ENCODE peak calls at places on chromosomes 13 and 19, in nine cellular contexts. T is Peyer's patch, E is testis, Q is uterus, C is IMR-90, H is body of pancreas, X is right lobe of liver, G is tibial nerve, A is K562. B is an unnamed sample. For H3K27me3, the result is how much of the 10 kb centered on the place peaks cover.

GRCh38 chr13:101915333-101915732 is 462.9 kb downstream of the ITGBL1 start:
- DNase-seq in T (no peak), E (no peak), Q (no peak), C (no peak), H (no peak), X (no peak), G (no peak), A (no peak), B (no peak)

GRCh38 chr19:27971071-27971470 is 1241.9 kb downstream of the UQCRFS1 start:
- DNase-seq in T (no peak), E (no peak), Q (no peak), C (no peak), H (no peak), X (no peak), G (no peak), A (no peak), B (no peak)

GRCh38 chr19:14517840-14518505 is at the start of gene DNAJB1:
- DNase-seq in T (peak), E (peak), Q (peak), C (peak), H (peak), X (peak), G (peak), A (peak), B (peak)

GRCh38 chr19:18396471-18397241 is 766 bp downstream of the LRRC25 start:
- DNase-seq in T (no peak), E (peak), Q (no peak), C (no peak), H (no peak), X (peak), G (no peak), A (no peak), B (no peak)

GRCh38 chr13:50589139-50589538 is 254.4 kb downstream of the DLEU7 start:
- DNase-seq in T (no peak), E (no peak), Q (no peak), C (peak), H (no peak), X (no peak), G (no peak), A (no peak), B (no peak)

GRCh38 chr19:29942404-29943261 is 594 bp downstream of the URI1 start:
- DNase-seq in T (peak), E (peak), Q (peak), C (no peak), H (peak), X (peak), G (no peak), A (peak), B (no peak)

GRCh38 chr13:52903320-52903719 is 54.9 kb upstream of the PCDH8 start:
- DNase-seq in T (no peak), E (no peak), Q (no peak), C (no peak), H (no peak), X (no peak), G (no peak), A (no peak), B (no peak)

GRCh38 chr13:72638059-72638815 is 89.2 kb downstream of the MZT1 start:
- DNase-seq in T (no peak), E (no peak), Q (no peak), C (no peak), H (no peak), X (no peak), G (no peak), A (no peak), B (no peak)

GRCh38 chr19:44603201-44603945 is 10.0 kb upstream of the IGSF23 start:
- DNase-seq in T (no peak), E (no peak), Q (no peak), C (peak), H (no peak), X (no peak), G (no peak), A (no peak), B (no peak)

GRCh38 chr19:45711851-45712698 is 18.6 kb downstream of the FBXO46 start:
- DNase-seq in T (no peak), E (no peak), Q (no peak), C (no peak), H (no peak), X (no peak), G (no peak), A (no peak), B (no peak)

GRCh38 chr13:43245374-43245964 is 222.1 kb downstream of the DNAJC15 start:
- DNase-seq in T (no peak), E (no peak), Q (no peak), C (peak), H (no peak), X (no peak), G (no peak), A (no peak), B (no peak)

GRCh38 chr13:24625324-24625723 is 54.9 kb upstream of the ATP12A start:
- DNase-seq in T (no peak), E (no peak), Q (no peak), C (no peak), H (no peak), X (no peak), G (no peak), A (no peak), B (no peak)

GRCh38 chr13:70960841-70961443 is 852.7 kb upstream of the KLHL1 start:
- DNase-seq in T (no peak), E (no peak), Q (no peak), C (peak), H (no peak), X (no peak), G (no peak), A (no peak), B (no peak)

GRCh38 chr19:48355555-48355954 is 8.2 kb downstream of the TMEM143 start:
- DNase-seq in T (no peak), E (no peak), Q (no peak), C (no peak), H (no peak), X (no peak), G (no peak), A (no peak), B (no peak)

GRCh38 chr19:40286235-40286530 is 1.0 kb upstream of the AKT2 start:
- DNase-seq in T (no peak), E (no peak), Q (no peak), C (no peak), H (no peak), X (no peak), G (no peak), A (no peak), B (no peak)

GRCh38 chr19:12052571-12053169 is at the start of gene ZNF878:
- DNase-seq in T (peak), E (peak), Q (peak), C (peak), H (peak), X (peak), G (peak), A (peak), B (no peak)
- TF ChIP-seq POLR2A in T (peak), E (peak), Q (peak), C (peak), H (peak), X (peak), G (peak), A (peak), B (peak)

GRCh38 chr13:46166947-46167610 is 14.9 kb downstream of the LCP1 start:
- DNase-seq in T (no peak), E (no peak), Q (no peak), C (no peak), H (no peak), X (no peak), G (no peak), A (no peak), B (no peak)
- H3K27me3 ChIP-seq in T (under half), E (under half), Q (under half), C (under half), H (under half), X (under half), G (under half), A (under half), B (under half)

GRCh38 chr13:33249066-33249465 is 36.5 kb downstream of the STARD13 start:
- DNase-seq in T (no peak), E (no peak), Q (no peak), C (peak), H (no peak), X (no peak), G (no peak), A (no peak), B (no peak)
- TF ChIP-seq POLR2A in T (no peak), E (no peak), Q (no peak), C (no peak), H (no peak), X (no peak), G (no peak), A (no peak), B (no peak)

GRCh38 chr19:51548213-51548651 is 16.8 kb upstream of the SIGLEC6 start:
- DNase-seq in T (no peak), E (no peak), Q (no peak), C (no peak), H (no peak), X (no peak), G (no peak), A (peak), B (no peak)
- H3K27me3 ChIP-seq in T (under half), E (under half), Q (under half), C (under half), H (under half), X (under half), G (under half), A (under half), B (under half)

GRCh38 chr19:17305517-17306284 is at the start of gene MRPL34:
- DNase-seq in T (peak), E (peak), Q (peak), C (peak), H (peak), X (peak), G (peak), A (peak), B (peak)

GRCh38 chr19:17307876-17308377 is 1.4 kb upstream of the DDA1 start:
- DNase-seq in T (no peak), E (no peak), Q (no peak), C (no peak), H (no peak), X (no peak), G (no peak), A (peak), B (no peak)

GRCh38 chr19:17304386-17305047 is 1.2 kb upstream of the MRPL34 start:
- DNase-seq in T (no peak), E (no peak), Q (no peak), C (no peak), H (no peak), X (no peak), G (no peak), A (no peak), B (no peak)

GRCh38 chr19:17305211-17305516 is 508 bp upstream of the MRPL34 start:
- DNase-seq in T (no peak), E (no peak), Q (no peak), C (no peak), H (no peak), X (no peak), G (no peak), A (no peak), B (no peak)

GRCh38 chr19:17306285-17306714 is 628 bp downstream of the MRPL34 start:
- DNase-seq in T (no peak), E (no peak), Q (no peak), C (no peak), H (no peak), X (no peak), G (no peak), A (no peak), B (no peak)
- TF ChIP-seq POLR2A in T (no peak), E (no peak), Q (no peak), C (no peak), H (no peak), X (no peak), G (no peak), A (peak), B (no peak)

GRCh38 chr19:35847911-35848310 is 4.4 kb downstream of the NPHS1 start:
- DNase-seq in T (no peak), E (no peak), Q (no peak), C (no peak), H (no peak), X (no peak), G (no peak), A (no peak), B (no peak)

GRCh38 chr19:35846038-35846668 is 6.2 kb downstream of the NPHS1 start:
- DNase-seq in T (no peak), E (no peak), Q (no peak), C (no peak), H (peak), X (no peak), G (no peak), A (no peak), B (no peak)

GRCh38 chr19:35843676-35844481 is 8.4 kb downstream of the NPHS1 start:
- DNase-seq in T (no peak), E (peak), Q (no peak), C (no peak), H (peak), X (no peak), G (no peak), A (peak), B (no peak)

GRCh38 chr19:35844482-35845214 is 7.7 kb downstream of the NPHS1 start:
- DNase-seq in T (no peak), E (no peak), Q (no peak), C (no peak), H (no peak), X (no peak), G (no peak), A (no peak), B (no peak)

DNA sequence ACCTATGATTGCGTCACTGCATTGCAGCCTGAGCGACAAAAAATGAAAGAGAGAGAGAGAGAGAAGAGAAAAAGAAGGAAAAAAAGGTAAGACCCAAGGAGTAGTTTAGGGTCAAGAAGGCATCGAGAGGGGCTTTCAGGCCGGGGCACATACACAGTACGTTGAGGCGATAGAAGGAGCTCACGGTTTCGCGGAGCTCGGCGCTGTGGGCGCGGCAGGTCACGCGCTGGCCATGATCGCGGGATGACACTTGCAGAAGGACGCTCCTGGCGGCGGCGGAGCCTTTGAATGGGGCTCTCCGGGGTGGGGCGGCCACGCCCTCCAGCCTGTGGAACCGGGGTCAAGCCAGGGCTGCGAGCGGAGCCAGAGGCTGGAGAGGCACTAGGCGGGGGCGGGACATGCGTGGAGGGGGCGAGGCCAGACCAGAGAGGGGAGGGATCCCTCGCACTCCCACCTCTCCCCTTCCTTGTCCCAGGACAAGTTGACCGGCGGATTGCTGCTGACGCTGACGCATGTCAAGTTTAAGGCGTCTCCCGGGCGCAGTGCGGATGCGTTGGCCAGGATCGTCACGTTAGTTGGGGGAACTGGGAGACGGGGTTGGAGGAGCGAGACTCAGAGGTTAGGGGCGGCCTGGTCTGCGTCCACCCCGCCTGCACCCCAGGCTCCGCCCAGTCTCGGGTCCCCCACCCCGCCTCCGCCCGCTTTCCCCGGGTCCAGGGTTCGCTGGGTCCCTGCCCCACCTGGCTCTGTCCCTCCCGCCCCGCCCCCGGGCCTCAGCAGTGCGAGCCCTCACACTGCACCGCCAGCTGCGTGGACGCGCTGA is 6.9 kb downstream of the NPHS1 start:
- DNase-seq in T (no peak), E (no peak), Q (no peak), C (no peak), H (peak), X (no peak), G (no peak), A (peak), B (no peak)
- H3K27me3 ChIP-seq in T (under half), E (under half), Q (under half), C (half or more), H (under half), X (under half), G (half or more), A (under half), B (under half)

GRCh38 chr19:43534811-43535761 is 2.1 kb downstream of the ZNF575 start:
- DNase-seq in T (peak), E (peak), Q (peak), C (peak), H (peak), X (peak), G (peak), A (peak), B (no peak)

GRCh38 chr19:43532571-43532961 is 422 bp upstream of the ZNF575 start:
- DNase-seq in T (no peak), E (peak), Q (peak), C (no peak), H (peak), X (peak), G (peak), A (no peak), B (no peak)

GRCh38 chr19:43533546-43534304 is 737 bp downstream of the ZNF575 start:
- DNase-seq in T (peak), E (peak), Q (peak), C (peak), H (peak), X (peak), G (peak), A (peak), B (no peak)

GRCh38 chr19:43534305-43534612 is 1.3 kb downstream of the ZNF575 start:
- DNase-seq in T (no peak), E (no peak), Q (no peak), C (no peak), H (no peak), X (no peak), G (no peak), A (no peak), B (no peak)

GRCh38 chr19:43532962-43533545 is at the start of gene ZNF575:
- DNase-seq in T (peak), E (peak), Q (peak), C (peak), H (peak), X (peak), G (peak), A (peak), B (no peak)
- TF ChIP-seq POLR2A in T (no peak), E (no peak), Q (no peak), C (no peak), H (peak), X (peak), G (peak), A (peak), B (no peak)